ENCODE peak calls at places on chromosomes 5 and 9, in four cellular contexts. A, X, E and H are unnamed samples.

GRCh38 chr5:91255396-91256141 is 127.5 kb downstream of the ARRDC3 start:
- DNase-seq in A (no peak), X (no peak), E (no peak), H (no peak)

GRCh38 chr5:62585751-62586150 is 7.1 kb downstream of the LRRC70 start:
- DNase-seq in A (no peak), X (no peak), E (no peak), H (no peak)

GRCh38 chr5:113330533-113331200 is 104.1 kb downstream of the TSSK1B start:
- DNase-seq in A (no peak), X (no peak), E (no peak), H (peak)

GRCh38 chr5:7398596-7399260 is 2.8 kb downstream of the ADCY2 start:
- DNase-seq in A (no peak), X (no peak), E (no peak), H (no peak)

GRCh38 chr9:107425110-107426025 is 64.2 kb downstream of the KLF4 start:
- DNase-seq in A (peak), X (no peak), E (peak), H (peak)

GRCh38 chr5:138601444-138601843 is 26.2 kb upstream of the HSPA9 start:
- DNase-seq in A (no peak), X (no peak), E (no peak), H (no peak)

GRCh38 chr9:80867731-80868130 is 821.6 kb downstream of the TLE1 start:
- DNase-seq in A (no peak), X (no peak), E (no peak), H (no peak)

GRCh38 chr5:43771611-43772031 is 168.6 kb downstream of the NNT start:
- DNase-seq in A (no peak), X (no peak), E (no peak), H (no peak)

GRCh38 chr5:9686211-9686610 is 56.1 kb upstream of the TAS2R1 start:
- DNase-seq in A (no peak), X (no peak), E (no peak), H (no peak)

GRCh38 chr9:7762600-7762999 is 37.0 kb downstream of the DMAC1 start:
- DNase-seq in A (no peak), X (no peak), E (no peak), H (no peak)

GRCh38 chr9:95750725-95751644 is 124.5 kb upstream of the ERCC6L2 start:
- DNase-seq in A (no peak), X (peak), E (no peak), H (no peak)

GRCh38 chr5:172543484-172544298 is 89.4 kb upstream of the SH3PXD2B start:
- DNase-seq in A (peak), X (no peak), E (no peak), H (no peak)

DNA sequence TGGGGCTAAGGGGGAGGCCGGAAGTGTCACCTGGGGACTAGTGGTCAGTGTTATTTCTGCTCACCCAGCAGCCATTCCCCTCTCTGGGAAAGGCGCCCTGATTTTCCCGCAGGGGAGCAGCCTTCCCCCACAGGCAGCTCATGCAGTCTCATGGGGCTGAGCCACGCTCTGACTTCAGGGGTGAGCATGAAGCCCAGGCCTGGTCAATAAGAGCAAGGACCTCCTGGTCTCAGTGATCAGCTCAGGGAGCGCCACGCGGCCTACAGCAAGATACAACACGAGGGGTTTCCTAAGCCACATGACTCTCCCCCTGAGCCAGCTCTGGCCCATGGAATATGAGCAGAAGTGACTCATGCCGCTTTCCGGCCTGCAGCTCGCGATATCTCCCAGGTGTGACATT is 46.3 kb upstream of the GFPT2 start:
- DNase-seq in A (no peak), X (no peak), E (peak), H (no peak)
- TF ChIP-seq EGR1 in A (no peak), X (no peak), E (no peak), H (no peak)

GRCh38 chr5:136190904-136191303 is 2.1 kb downstream of the SMIM32 start:
- DNase-seq in A (no peak), X (no peak), E (no peak), H (no peak)

GRCh38 chr5:136193396-136193935 is 504 bp upstream of the SMIM32 start:
- DNase-seq in A (no peak), X (no peak), E (no peak), H (no peak)

GRCh38 chr5:136192526-136193395 is at the start of gene SMIM32:
- DNase-seq in A (peak), X (no peak), E (peak), H (no peak)

GRCh38 chr5:136192015-136192525 is 892 bp downstream of the SMIM32 start:
- DNase-seq in A (peak), X (no peak), E (no peak), H (no peak)

DNA sequence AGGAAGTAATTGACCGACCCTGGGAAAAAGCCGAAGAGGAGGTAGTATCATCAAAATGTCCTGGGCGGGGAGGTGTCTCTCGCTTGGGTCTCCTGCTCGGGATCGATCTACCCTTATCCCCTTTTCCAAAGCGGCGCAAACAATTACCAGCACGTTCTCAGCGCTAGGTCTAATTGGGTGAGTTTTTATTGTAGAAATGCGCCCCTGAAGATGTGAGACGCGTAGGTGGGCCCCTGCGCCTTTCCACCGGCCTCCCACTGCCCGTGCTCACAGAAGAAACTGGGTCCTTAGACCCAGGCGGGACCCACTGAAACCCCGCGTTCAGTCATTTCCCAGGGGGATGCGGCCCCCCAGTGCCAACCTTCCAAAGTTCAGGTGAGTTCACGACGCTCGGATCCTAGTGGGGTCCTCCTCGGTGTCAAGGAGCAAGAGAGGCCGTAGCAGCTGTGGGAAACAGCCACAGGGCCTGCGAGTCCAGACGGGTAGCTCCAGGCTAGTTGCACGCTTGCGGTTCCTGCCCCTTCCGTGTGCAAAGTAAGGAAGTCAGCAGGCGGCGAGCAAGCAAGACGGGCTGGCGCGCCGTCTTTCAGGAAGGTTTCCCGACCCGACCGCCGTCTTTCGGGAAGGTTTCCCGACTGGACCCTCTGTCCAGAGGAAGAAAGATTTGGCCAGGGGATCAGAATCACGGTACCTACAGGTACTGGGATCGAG is 1.5 kb downstream of the SMIM32 start:
- DNase-seq in A (no peak), X (no peak), E (no peak), H (no peak)
- TF ChIP-seq EGR1 in A (no peak), X (no peak), E (no peak), H (no peak)

GRCh38 chr5:151632524-151632923 is 41.4 kb upstream of the FAT2 start:
- DNase-seq in A (no peak), X (no peak), E (no peak), H (no peak)
- TF ChIP-seq EGR1 in A (no peak), X (no peak), E (no peak), H (no peak)

DNA sequence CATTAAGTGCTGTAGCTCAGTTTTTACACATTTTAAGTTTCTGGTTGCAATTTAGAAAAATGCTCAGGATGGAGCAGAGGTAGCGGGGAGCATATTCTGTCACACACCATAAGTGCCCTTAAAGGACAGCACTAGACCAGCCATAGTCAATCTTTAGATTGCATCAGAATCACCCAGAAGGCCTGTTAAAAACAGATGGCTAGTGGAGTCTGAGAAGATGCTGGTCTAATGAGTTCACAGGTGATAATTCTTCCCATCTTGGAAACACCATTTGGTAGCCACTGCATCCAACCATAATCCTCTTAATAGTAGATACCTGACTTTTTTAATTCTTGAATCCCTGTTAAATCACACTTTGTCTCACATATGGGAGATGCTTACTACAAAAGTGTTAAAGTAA is 113.2 kb downstream of the CDH18 start:
- DNase-seq in A (no peak), X (no peak), E (no peak), H (no peak)
- TF ChIP-seq EGR1 in A (no peak), X (no peak), E (no peak), H (no peak)

DNA sequence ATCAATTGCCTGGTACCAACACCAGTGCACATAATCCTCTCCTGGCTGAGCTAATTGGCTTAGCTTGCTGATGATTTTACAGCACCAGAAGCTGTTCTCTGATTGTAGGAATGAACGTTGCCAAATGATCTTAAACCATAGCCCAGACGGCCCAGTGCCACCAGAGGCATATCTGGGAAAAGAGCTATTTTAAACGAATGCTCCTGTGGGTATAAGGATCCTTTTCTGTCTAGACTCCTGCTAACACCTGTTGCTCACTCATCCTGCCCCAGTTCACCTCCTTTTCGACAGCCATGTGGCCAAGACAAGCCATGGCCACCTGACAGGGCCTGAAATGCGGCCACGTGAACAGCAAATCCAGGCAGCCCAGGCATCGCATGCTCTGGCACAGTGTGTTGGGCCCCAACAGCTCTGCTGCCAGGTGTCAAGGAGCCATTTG is 289.9 kb upstream of the SLC30A5 start:
- DNase-seq in A (no peak), X (no peak), E (no peak), H (no peak)
- TF ChIP-seq EGR1 in A (no peak), X (no peak), E (no peak), H (no peak)

DNA sequence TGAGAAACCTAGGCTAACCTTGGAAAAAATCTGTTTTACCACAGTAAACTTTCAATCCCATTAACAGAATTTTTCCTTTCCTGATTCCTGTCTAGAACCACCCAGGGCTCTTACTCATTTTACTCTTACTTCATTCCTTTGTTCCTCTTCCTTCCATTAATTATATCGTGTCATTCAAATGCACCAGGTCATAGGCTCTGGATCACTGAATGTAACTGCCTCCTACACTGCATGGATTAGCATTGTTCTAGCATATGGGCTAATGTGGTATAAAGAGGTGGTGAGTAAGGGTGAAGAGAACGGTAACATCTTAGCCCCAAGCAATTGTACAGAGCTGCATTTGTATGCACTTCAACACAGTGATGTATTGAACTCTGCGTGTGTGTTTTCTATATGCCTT is 49.5 kb upstream of the SPINK5 start:
- DNase-seq in A (no peak), X (no peak), E (no peak), H (no peak)
- TF ChIP-seq EGR1 in A (no peak), X (no peak), E (no peak), H (no peak)

DNA sequence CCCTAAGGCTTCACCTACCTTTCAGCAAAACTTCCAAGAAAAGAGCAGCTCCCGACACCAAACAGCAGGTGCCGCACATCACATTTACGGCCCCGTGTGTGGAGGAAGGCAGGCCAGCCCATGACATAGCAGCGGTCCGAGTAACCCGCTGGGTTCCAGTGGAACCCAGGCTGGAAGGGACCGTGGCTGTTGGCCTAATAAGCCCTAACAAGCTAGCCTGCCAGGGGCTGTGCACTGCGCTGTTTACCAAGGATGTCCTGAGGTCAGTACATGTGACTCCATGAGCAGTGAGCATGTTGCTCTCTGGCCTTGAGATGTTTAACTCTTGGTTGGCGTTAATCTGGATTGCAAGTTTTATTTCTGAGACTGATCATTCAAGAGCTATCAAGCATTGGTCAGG is 131.5 kb downstream of the FSTL4 start:
- DNase-seq in A (no peak), X (no peak), E (no peak), H (no peak)
- TF ChIP-seq EGR1 in A (no peak), X (no peak), E (no peak), H (no peak)

GRCh38 chr5:26415987-26416386 is 622.4 kb downstream of the CDH9 start:
- DNase-seq in A (no peak), X (no peak), E (no peak), H (no peak)

GRCh38 chr5:26416911-26417310 is 621.5 kb downstream of the CDH9 start:
- DNase-seq in A (no peak), X (no peak), E (no peak), H (no peak)

DNA sequence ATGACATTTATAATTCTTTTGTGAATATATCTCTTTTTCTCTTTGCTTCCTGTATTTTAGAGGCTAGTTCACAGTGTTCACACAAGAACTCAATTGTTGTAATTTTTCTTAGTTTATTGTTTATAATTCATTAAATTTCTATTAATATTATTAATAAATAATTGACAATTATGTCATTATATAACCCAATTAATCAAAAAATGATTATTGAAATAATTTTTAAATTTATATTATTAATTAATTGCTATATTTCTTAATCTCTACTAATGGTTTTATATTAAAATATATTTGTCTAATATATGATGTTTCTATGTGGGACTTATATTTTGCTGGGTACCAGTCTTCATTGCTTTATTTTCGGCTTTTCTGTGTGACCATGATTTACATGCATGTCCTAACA is 618.4 kb downstream of the CDH9 start:
- DNase-seq in A (no peak), X (no peak), E (no peak), H (no peak)
- TF ChIP-seq EGR1 in A (no peak), X (no peak), E (no peak), H (no peak)

GRCh38 chr9:35295369-35296036 is 133.7 kb downstream of the UNC13B start:
- DNase-seq in A (no peak), X (no peak), E (no peak), H (no peak)

GRCh38 chr9:35287986-35288515 is 126.2 kb downstream of the UNC13B start:
- DNase-seq in A (no peak), X (no peak), E (no peak), H (no peak)

GRCh38 chr9:35294066-35294465 is 132.3 kb downstream of the UNC13B start:
- DNase-seq in A (no peak), X (no peak), E (no peak), H (no peak)

DNA sequence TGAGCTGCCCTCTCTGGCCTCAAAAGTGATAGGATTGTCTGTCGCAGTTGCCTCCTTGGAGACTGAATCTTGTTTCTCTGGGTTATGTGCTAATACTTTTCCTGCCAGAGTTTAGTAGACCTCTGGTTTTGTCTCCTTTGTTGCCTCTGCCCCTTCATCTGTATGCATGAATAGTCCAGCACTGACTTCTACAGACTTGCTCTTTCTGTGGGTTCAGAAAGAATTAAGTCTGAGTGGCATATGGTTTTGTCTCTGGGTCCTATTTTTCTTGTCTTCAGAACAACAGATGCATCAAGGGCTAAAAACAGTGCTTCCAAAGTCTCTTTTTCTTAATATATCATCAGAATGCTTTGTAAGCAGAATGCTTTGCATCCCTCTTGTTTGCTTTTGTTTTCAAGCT is 131.6 kb downstream of the UNC13B start:
- DNase-seq in A (no peak), X (no peak), E (no peak), H (no peak)
- TF ChIP-seq EGR1 in A (no peak), X (no peak), E (no peak), H (no peak)

DNA sequence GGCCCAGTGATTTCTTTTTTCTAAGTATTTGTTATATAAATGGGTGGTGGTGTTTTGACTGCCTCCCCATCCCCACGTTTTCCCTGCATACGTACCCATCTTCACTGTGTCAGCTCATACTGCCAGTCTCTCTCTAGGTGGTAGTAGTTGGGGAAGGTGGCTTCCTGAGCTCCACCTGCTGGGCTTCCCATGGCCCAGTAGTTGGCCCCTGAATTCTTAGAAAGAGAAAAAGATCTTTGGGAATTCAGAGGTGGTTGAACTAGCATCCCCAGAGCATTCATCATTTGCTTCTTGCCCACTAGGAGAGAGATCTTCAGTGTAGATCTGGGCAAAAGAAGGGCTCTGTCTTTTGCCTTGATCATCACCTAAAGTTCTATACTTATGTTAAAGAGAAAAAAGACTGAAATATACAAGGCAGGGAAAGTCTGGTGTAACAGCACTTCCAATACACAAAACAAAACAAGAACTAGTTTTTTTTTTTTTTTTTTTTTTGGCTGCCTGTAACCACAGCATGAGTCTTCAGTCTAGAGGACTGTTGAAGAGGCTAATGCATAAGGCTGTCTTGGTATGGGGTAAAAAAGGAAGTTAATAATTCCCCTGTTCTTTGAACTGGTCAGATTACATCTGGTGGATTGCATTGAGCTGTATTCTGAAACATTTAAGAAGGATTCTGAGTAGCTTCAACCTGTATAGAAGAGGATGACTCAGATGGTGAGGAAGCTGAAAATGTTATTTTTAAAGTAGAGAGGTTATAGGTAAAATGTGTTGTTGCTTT is 128.7 kb downstream of the ATG10 start:
- DNase-seq in A (no peak), X (peak), E (no peak), H (no peak)
- TF ChIP-seq EGR1 in A (no peak), X (no peak), E (no peak), H (no peak)